ENCODE peak calls at places on chromosomes 7 and 10, in four cellular contexts. C is astrocyte of the spinal cord, S is AG08395, T is Calu3. Y is an unnamed sample.

GRCh38 chr10:71349401-71349800 is 30.3 kb downstream of the SLC29A3 start:
- DNase-seq in C (peak; percentile 10), S (no peak), T (no peak), Y (peak; percentile 18)

GRCh38 chr7:82263880-82264751 is 179.5 kb downstream of the CACNA2D1 start:
- DNase-seq in C (no peak), S (no peak), T (no peak), Y (no peak)

GRCh38 chr10:92420554-92421275 is 129.7 kb downstream of the MARCHF5 start:
- DNase-seq in C (no peak), S (no peak), T (no peak), Y (no peak)

GRCh38 chr7:47333959-47334358 is 248.0 kb downstream of the TNS3 start:
- DNase-seq in C (no peak), S (no peak), T (no peak), Y (no peak)

GRCh38 chr7:121330053-121330833 is 1.4 kb downstream of the WNT16 start:
- DNase-seq in C (peak; percentile 53), S (peak; percentile 19), T (no peak), Y (no peak)

GRCh38 chr10:81679291-81679690 is 195.7 kb upstream of the NRG3 start:
- DNase-seq in C (no peak), S (no peak), T (no peak), Y (no peak)

GRCh38 chr7:108222236-108222892 is 92.2 kb upstream of the LAMB4 start:
- DNase-seq in C (no peak), S (peak; percentile 12), T (no peak), Y (no peak)

GRCh38 chr10:93554760-93555432 is 11.6 kb upstream of the FFAR4 start:
- DNase-seq in C (peak; percentile 37), S (peak; percentile 78), T (peak; percentile 81), Y (peak; percentile 63)

GRCh38 chr10:78777466-78778256 is 291.1 kb upstream of the ZMIZ1 start:
- DNase-seq in C (peak; percentile 64), S (peak; percentile 67), T (no peak), Y (no peak)

GRCh38 chr10:22086730-22087364 is 83.3 kb upstream of the DNAJC1 start:
- DNase-seq in C (peak; percentile 82), S (peak; percentile 80), T (peak; percentile 60), Y (no peak)

GRCh38 chr10:54903770-54904169 is 102.7 kb upstream of the PCDH15 start:
- DNase-seq in C (no peak), S (no peak), T (no peak), Y (no peak)

Y was measured in NCI-H226.